ENCODE peak calls at places on chromosomes 7 and 10, in four cellular contexts. O, T, M and Q are unnamed samples.

GRCh38 chr10:99758241-99758891 is 24.1 kb upstream of the ABCC2 start:
- DNase-seq in O (no peak), T (no peak), M (no peak), Q (no peak)

GRCh38 chr10:132737390-132738048 is 48.4 kb downstream of the NKX6-2 start:
- DNase-seq in O (no peak), T (no peak), M (no peak), Q (no peak)

GRCh38 chr10:73768881-73769280 is 13.0 kb upstream of the CHCHD1 start:
- DNase-seq in O (peak; percentile 40), T (peak; percentile 38), M (no peak), Q (no peak)

GRCh38 chr7:73885975-73886798 is 25.2 kb downstream of the TMEM270 start:
- DNase-seq in O (no peak), T (no peak), M (no peak), Q (no peak)

GRCh38 chr7:75888464-75889222 is 9.8 kb downstream of the RHBDD2 start:
- DNase-seq in O (no peak), T (no peak), M (no peak), Q (no peak)

GRCh38 chr10:122468923-122469781 is 7.8 kb downstream of the HTRA1 start:
- DNase-seq in O (no peak), T (no peak), M (no peak), Q (no peak)

GRCh38 chr7:38585551-38585950 is 45.6 kb downstream of the AMPH start:
- DNase-seq in O (no peak), T (no peak), M (no peak), Q (no peak)

GRCh38 chr7:158394936-158395335 is 192.7 kb downstream of the PTPRN2 start:
- DNase-seq in O (no peak), T (no peak), M (peak; percentile 32), Q (peak; percentile 48)

GRCh38 chr7:86989407-86989806 is 70.0 kb downstream of the ELAPOR2 start:
- DNase-seq in O (no peak), T (no peak), M (no peak), Q (no peak)

GRCh38 chr10:105974803-105975456 is 1189.6 kb downstream of the SORCS1 start:
- DNase-seq in O (no peak), T (no peak), M (peak; percentile 54), Q (no peak)

GRCh38 chr10:42962120-42962901 is 114.6 kb upstream of the RET start:
- DNase-seq in O (peak; percentile 10), T (no peak), M (no peak), Q (no peak)

GRCh38 chr10:60399343-60399742 is 9.7 kb upstream of the ANK3 start:
- DNase-seq in O (no peak), T (no peak), M (peak; percentile 64), Q (no peak)

GRCh38 chr7:40583653-40584424 is 449.0 kb downstream of the SUGCT start:
- DNase-seq in O (no peak), T (no peak), M (no peak), Q (no peak)

GRCh38 chr7:7913506-7913905 is 55.1 kb upstream of the GLCCI1 start:
- DNase-seq in O (no peak), T (no peak), M (no peak), Q (no peak)

GRCh38 chr7:118079369-118079768 is 104.6 kb upstream of the LSM8 start:
- DNase-seq in O (no peak), T (no peak), M (no peak), Q (no peak)

GRCh38 chr7:44712012-44712411 is 36.6 kb upstream of the ZMIZ2 start:
- DNase-seq in O (no peak), T (no peak), M (no peak), Q (no peak)

GRCh38 chr7:157865351-157866165 is 528.8 kb downstream of the DNAJB6 start:
- DNase-seq in O (no peak), T (no peak), M (no peak), Q (no peak)

GRCh38 chr7:140289804-140290203 is 108.5 kb downstream of the SLC37A3 start:
- DNase-seq in O (no peak), T (no peak), M (no peak), Q (no peak)

GRCh38 chr10:75592888-75593643 is 161.6 kb downstream of the LRMDA start:
- DNase-seq in O (no peak), T (no peak), M (no peak), Q (no peak)

GRCh38 chr10:104127411-104127810 is 5.4 kb downstream of the SFR1 start:
- DNase-seq in O (no peak), T (no peak), M (no peak), Q (no peak)

GRCh38 chr7:30869794-30870491 is 41.7 kb upstream of the AQP1 start:
- DNase-seq in O (no peak), T (no peak), M (peak; percentile 71), Q (no peak)

GRCh38 chr7:104535841-104536240 is 207.4 kb downstream of the LHFPL3 start:
- DNase-seq in O (no peak), T (no peak), M (no peak), Q (no peak)

GRCh38 chr10:123027861-123028260 is 19.1 kb downstream of the ACADSB start:
- DNase-seq in O (no peak), T (no peak), M (no peak), Q (no peak)

GRCh38 chr10:117137911-117138642 is at the start of gene VAX1:
- DNase-seq in O (no peak), T (no peak), M (no peak), Q (peak; percentile 30)

GRCh38 chr10:71232089-71232998 is 20.0 kb downstream of the UNC5B start:
- DNase-seq in O (no peak), T (no peak), M (peak; percentile 41), Q (no peak)

GRCh38 chr7:150791746-150792452 is 8.3 kb downstream of the TMEM176B start:
- DNase-seq in O (no peak), T (no peak), M (no peak), Q (no peak)

GRCh38 chr10:59670269-59670668 is 39.4 kb downstream of the SLC16A9 start:
- DNase-seq in O (no peak), T (no peak), M (no peak), Q (no peak)

GRCh38 chr10:35433851-35434426 is 97.6 kb downstream of the CCNY start:
- DNase-seq in O (no peak), T (no peak), M (peak; percentile 58), Q (no peak)

GRCh38 chr7:101582971-101583370 is 46.1 kb downstream of the MYL10 start:
- DNase-seq in O (peak; percentile 3), T (no peak), M (no peak), Q (no peak)

GRCh38 chr7:104371216-104371796 is 42.9 kb downstream of the LHFPL3 start:
- DNase-seq in O (no peak), T (no peak), M (no peak), Q (no peak)

GRCh38 chr10:33542747-33543505 is 208.5 kb upstream of the NRP1 start:
- DNase-seq in O (no peak), T (no peak), M (no peak), Q (no peak)